ENCODE peak calls at places on chromosomes 13 and 19, in ten cellular contexts. H is Peyer's patch; W is heart right ventricle; F is thoracic aorta; O is H1; X is heart left ventricle; V is transverse colon; E is A673; Q is CD8-positive, alpha-beta T cell; J is endothelial cell of umbilical vein. U is an unnamed sample. For H3K4me1, the result is how much of the 10 kb centered on the place peaks cover.

GRCh38 chr19:2338055-2338615 is 9.7 kb downstream of the SPPL2B start:
- DNase-seq in H (no peak), W (no peak), F (no peak), O (no peak), X (no peak), V (no peak), E (no peak), Q (no peak), J (no peak), U (no peak)

GRCh38 chr19:17209126-17210036 is 5.8 kb upstream of the USE1 start:
- DNase-seq in H (no peak), W (no peak), F (no peak), O (peak), X (no peak), V (peak), E (peak), Q (no peak), J (peak), U (no peak)

GRCh38 chr13:95564948-95565347 is 12.4 kb downstream of the CLDN10 start:
- DNase-seq in H (no peak), W (no peak), F (no peak), O (no peak), X (no peak), V (no peak), E (no peak), Q (no peak), J (peak), U (no peak)

GRCh38 chr19:41327499-41328156 is 17.7 kb downstream of the CCDC97 start:
- DNase-seq in H (peak), W (peak), F (no peak), O (peak), X (peak), V (peak), E (no peak), Q (peak), J (peak), U (peak)

GRCh38 chr19:30029721-30030510 is 87.9 kb downstream of the URI1 start:
- DNase-seq in H (no peak), W (no peak), F (no peak), O (no peak), X (no peak), V (no peak), E (no peak), Q (no peak), J (peak), U (no peak)

GRCh38 chr13:44876782-44877324 is 112.4 kb downstream of the NUFIP1 start:
- DNase-seq in H (no peak), W (no peak), F (no peak), O (peak), X (no peak), V (no peak), E (no peak), Q (no peak), J (no peak), U (no peak)

GRCh38 chr13:52975969-52976368 is 52.6 kb upstream of the OLFM4 start:
- DNase-seq in H (no peak), W (no peak), F (no peak), O (no peak), X (no peak), V (no peak), E (no peak), Q (no peak), J (no peak), U (no peak)

GRCh38 chr19:21483589-21484170 is 21.7 kb upstream of the ZNF429 start:
- DNase-seq in H (no peak), W (peak), F (no peak), O (peak), X (peak), V (peak), E (peak), Q (peak), J (no peak), U (peak)

GRCh38 chr13:44698076-44698475 is 121.9 kb upstream of the TSC22D1 start:
- DNase-seq in H (no peak), W (no peak), F (no peak), O (no peak), X (no peak), V (no peak), E (no peak), Q (no peak), J (no peak), U (no peak)

GRCh38 chr13:44814836-44815235 is 174.4 kb downstream of the NUFIP1 start:
- DNase-seq in H (no peak), W (no peak), F (no peak), O (no peak), X (no peak), V (no peak), E (no peak), Q (no peak), J (no peak), U (no peak)

GRCh38 chr19:45047188-45047797 is 8.4 kb downstream of the CLASRP start:
- DNase-seq in H (no peak), W (no peak), F (no peak), O (no peak), X (no peak), V (no peak), E (no peak), Q (no peak), J (no peak), U (no peak)

GRCh38 chr19:45050036-45050435 is 11.2 kb downstream of the CLASRP start:
- DNase-seq in H (no peak), W (no peak), F (no peak), O (no peak), X (no peak), V (no peak), E (no peak), Q (no peak), J (no peak), U (no peak)

GRCh38 chr19:45049073-45049736 is 10.4 kb downstream of the CLASRP start:
- DNase-seq in H (no peak), W (peak), F (no peak), O (no peak), X (peak), V (no peak), E (no peak), Q (no peak), J (no peak), U (no peak)

GRCh38 chr19:45045671-45046353 is 7.0 kb downstream of the CLASRP start:
- DNase-seq in H (no peak), W (no peak), F (no peak), O (no peak), X (no peak), V (no peak), E (no peak), Q (no peak), J (no peak), U (no peak)

DNA sequence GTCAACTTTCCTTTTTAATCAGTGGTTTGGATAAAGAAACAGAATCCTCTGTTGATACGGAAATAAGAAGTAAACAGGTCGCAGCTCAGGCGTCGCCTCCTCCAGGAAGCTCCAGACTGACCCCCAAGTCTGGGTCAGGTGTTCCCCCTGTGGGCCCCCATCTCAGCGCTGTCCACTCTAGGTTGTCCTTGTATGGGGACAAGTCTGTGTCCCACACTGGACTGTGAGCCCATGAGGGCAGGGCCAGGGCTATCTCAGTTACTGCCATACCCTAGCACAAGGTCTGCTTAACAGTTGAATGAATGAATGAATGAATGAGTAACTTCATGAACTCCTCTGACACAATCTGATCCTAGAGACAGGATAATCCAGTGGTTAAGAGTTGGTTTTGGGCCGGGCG is 7.5 kb downstream of the CLASRP start:
- DNase-seq in H (no peak), W (no peak), F (no peak), O (no peak), X (no peak), V (no peak), E (no peak), Q (no peak), J (no peak), U (no peak)
- H3K4me1 ChIP-seq in H (under half), W (under half), F (under half), O (under half), X (half or more), V (under half), E (under half), Q (under half), J (under half), U (under half)

DNA sequence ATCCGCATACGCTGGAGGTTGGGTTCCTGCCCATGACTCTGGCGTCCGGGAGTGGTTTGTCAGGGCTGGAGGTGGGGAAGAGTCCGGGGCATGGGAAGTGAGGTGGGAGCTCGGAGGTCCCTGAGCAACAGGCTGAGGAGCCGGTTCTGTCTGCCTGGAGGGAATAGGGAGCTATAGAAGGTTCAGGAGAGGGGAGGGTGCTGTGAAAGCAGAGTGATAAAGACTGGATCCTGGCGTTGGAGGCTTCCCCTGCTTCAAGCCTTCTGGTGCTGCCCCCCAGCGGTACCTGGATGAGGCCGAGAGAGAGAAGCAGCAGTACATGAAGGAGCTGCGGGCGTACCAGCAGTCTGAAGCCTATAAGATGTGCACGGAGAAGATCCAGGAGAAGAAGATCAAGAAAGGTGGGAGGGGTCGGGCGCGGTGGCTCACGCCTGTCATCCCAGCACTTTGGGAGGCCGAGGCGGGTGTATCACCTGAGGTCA is 2.6 kb downstream of the HMG20B start:
- DNase-seq in H (no peak), W (no peak), F (no peak), O (peak), X (no peak), V (no peak), E (no peak), Q (no peak), J (peak), U (no peak)
- TF ChIP-seq CTCF in H (peak), W (peak), F (no peak), O (peak), X (no peak), V (no peak), E (no peak), Q (no peak), J (no peak), U (no peak)

GRCh38 chr13:99056381-99057014 is 78.6 kb upstream of the DOCK9 start:
- DNase-seq in H (no peak), W (no peak), F (no peak), O (no peak), X (no peak), V (no peak), E (no peak), Q (no peak), J (no peak), U (no peak)
- H3K4me3 ChIP-seq in H (no peak), W (no peak), F (no peak), O (no peak), X (no peak), V (no peak), E (no peak), Q (no peak), J (no peak), U (no peak)

GRCh38 chr19:5632241-5632612 is 9.3 kb downstream of the SAFB start:
- DNase-seq in H (no peak), W (no peak), F (no peak), O (no peak), X (no peak), V (no peak), E (no peak), Q (no peak), J (no peak), U (no peak)
- H3K4me1 ChIP-seq in H (under half), W (under half), F (half or more), O (under half), X (half or more), V (half or more), E (under half), Q (under half), J (under half), U (under half)

GRCh38 chr13:24512208-24513068 is at the start of gene PARP4:
- DNase-seq in H (peak), W (peak), F (no peak), O (peak), X (peak), V (peak), E (peak), Q (peak), J (peak), U (peak)
- TF ChIP-seq CTCF in H (no peak), W (no peak), F (no peak), O (no peak), X (no peak), V (no peak), E (no peak), Q (no peak), J (no peak), U (no peak)

DNA sequence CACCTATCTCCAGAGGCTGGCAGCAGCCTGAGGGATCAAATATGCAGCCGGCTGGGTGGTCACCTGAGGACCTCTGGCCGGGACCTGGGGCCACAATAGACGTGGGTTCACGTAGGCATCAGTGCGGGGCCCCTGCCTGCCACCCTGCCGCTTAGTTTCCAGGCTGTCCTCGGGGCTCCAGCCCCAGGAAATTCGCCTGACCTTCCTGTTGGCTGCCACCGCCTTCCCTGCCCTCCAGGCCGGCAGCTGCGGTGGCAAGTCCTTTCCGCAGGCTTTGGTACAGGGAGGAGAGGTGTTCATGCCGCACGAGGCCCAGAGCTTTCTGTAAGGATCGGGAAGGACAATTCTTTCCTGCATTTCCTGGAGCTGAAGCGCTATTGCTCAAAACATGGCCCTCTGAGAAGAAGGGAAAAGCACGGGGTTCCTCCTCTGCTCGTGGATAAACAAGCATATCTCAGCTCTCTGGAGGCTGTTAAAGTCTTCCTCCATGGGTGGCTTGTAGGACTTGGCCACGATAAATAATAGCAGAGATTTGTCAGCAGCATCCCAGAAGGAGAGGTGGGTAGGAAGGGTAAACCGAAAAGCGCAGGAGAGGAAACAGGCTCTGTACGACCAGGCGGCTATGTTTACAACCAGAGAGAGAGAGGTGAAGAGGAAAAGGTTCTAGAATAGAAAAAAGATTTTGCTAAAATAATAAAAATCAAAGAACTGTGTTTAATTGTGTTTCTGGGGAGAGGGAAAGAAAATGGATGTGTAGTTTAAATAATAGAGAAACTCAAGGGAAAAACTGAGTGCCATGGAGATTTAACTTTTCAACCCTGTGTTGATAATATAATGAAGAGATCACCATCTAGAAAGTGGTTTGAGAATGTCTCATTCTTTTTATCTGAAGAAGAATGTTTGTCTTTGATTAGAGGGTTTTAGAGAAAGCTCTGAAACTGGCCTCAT is 4.9 kb downstream of the COL4A2 start:
- DNase-seq in H (no peak), W (peak), F (no peak), O (no peak), X (no peak), V (no peak), E (no peak), Q (no peak), J (no peak), U (no peak)
- H3K4me3 ChIP-seq in H (no peak), W (no peak), F (peak), O (no peak), X (peak), V (no peak), E (no peak), Q (no peak), J (no peak), U (peak)

DNA sequence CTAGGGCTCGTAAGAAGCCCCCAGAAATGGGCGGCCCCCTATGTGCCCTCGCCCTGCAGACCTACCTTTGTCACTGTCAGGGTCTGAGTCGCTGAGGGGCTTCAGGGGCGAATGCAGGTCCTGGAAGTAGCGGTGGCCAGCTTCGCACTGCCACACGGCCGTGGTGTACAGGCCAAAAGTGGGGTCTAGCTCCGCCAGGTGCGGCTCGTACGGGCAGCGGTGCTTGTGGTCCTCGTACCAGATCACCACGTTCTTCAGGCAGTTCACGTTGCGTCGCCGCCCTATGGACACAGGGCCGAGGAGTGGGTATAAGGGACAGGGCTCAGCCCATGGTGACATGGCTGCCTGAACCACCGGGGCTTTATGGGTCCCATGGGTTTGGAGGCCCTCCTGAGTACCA is 9.8 kb downstream of the ZNF653 start:
- DNase-seq in H (no peak), W (no peak), F (no peak), O (no peak), X (no peak), V (no peak), E (no peak), Q (no peak), J (no peak), U (no peak)
- H3K4me1 ChIP-seq in H (under half), W (under half), F (under half), O (under half), X (under half), V (under half), E (under half), Q (under half), J (under half), U (under half)

U was measured in lung.